ENCODE peak calls at places on chromosomes 4 and X, in eight cellular contexts. One of them, this sample, is unnamed.

GRCh38 chr4:24729041-24729730 is 66.2 kb upstream of the SOD3 start:
- DNase-seq in stimulated activated CD4-positive, alpha-beta T cell treated with anti-CD3 and anti-CD28 coated beads, Interleukin-15, amount 100 ng/mL, for 1 hour: no peak
- DNase-seq in skeletal muscle cell: no peak
- DNase-seq in cardiac muscle cell: no peak
- DNase-seq in frontal cortex: no peak
- DNase-seq in stimulated activated CD8-positive, alpha-beta memory T cell treated with anti-CD3 and anti-CD28 coated beads, Interleukin-4, amount 100 ng/mL, for 4 hours: no peak
- DNase-seq in KG1: no peak
- DNase-seq in colonic mucosa: no peak
- DNase-seq in this sample: no peak

GRCh38 chrX:26234177-26234576 is 18.2 kb downstream of the MAGEB5 start:
- DNase-seq in stimulated activated CD4-positive, alpha-beta T cell treated with anti-CD3 and anti-CD28 coated beads, Interleukin-15, amount 100 ng/mL, for 1 hour: no peak
- DNase-seq in skeletal muscle cell: no peak
- DNase-seq in cardiac muscle cell: no peak
- DNase-seq in frontal cortex: no peak
- DNase-seq in stimulated activated CD8-positive, alpha-beta memory T cell treated with anti-CD3 and anti-CD28 coated beads, Interleukin-4, amount 100 ng/mL, for 4 hours: no peak
- DNase-seq in KG1: no peak
- DNase-seq in colonic mucosa: no peak
- DNase-seq in this sample: no peak

GRCh38 chr4:20960291-20960690 is 260.0 kb downstream of the PACRGL start:
- DNase-seq in stimulated activated CD4-positive, alpha-beta T cell treated with anti-CD3 and anti-CD28 coated beads, Interleukin-15, amount 100 ng/mL, for 1 hour: no peak
- DNase-seq in skeletal muscle cell: no peak
- DNase-seq in cardiac muscle cell: no peak
- DNase-seq in frontal cortex: no peak
- DNase-seq in stimulated activated CD8-positive, alpha-beta memory T cell treated with anti-CD3 and anti-CD28 coated beads, Interleukin-4, amount 100 ng/mL, for 4 hours: no peak
- DNase-seq in KG1: no peak
- DNase-seq in colonic mucosa: no peak
- DNase-seq in this sample: no peak

GRCh38 chr4:170004656-170005250 is 21.4 kb downstream of the MFAP3L start:
- DNase-seq in stimulated activated CD4-positive, alpha-beta T cell treated with anti-CD3 and anti-CD28 coated beads, Interleukin-15, amount 100 ng/mL, for 1 hour: no peak
- DNase-seq in skeletal muscle cell: no peak
- DNase-seq in cardiac muscle cell: no peak
- DNase-seq in frontal cortex: no peak
- DNase-seq in stimulated activated CD8-positive, alpha-beta memory T cell treated with anti-CD3 and anti-CD28 coated beads, Interleukin-4, amount 100 ng/mL, for 4 hours: no peak
- DNase-seq in KG1: no peak
- DNase-seq in colonic mucosa: no peak
- DNase-seq in this sample: no peak

GRCh38 chrX:104310084-104310483 is 55.4 kb upstream of the ESX1 start:
- DNase-seq in stimulated activated CD4-positive, alpha-beta T cell treated with anti-CD3 and anti-CD28 coated beads, Interleukin-15, amount 100 ng/mL, for 1 hour: no peak
- DNase-seq in skeletal muscle cell: no peak
- DNase-seq in cardiac muscle cell: no peak
- DNase-seq in frontal cortex: peak; percentile 1
- DNase-seq in stimulated activated CD8-positive, alpha-beta memory T cell treated with anti-CD3 and anti-CD28 coated beads, Interleukin-4, amount 100 ng/mL, for 4 hours: no peak
- DNase-seq in KG1: no peak
- DNase-seq in colonic mucosa: no peak
- DNase-seq in this sample: no peak

GRCh38 chrX:11791090-11791489 is 33.1 kb downstream of the MSL3 start:
- DNase-seq in stimulated activated CD4-positive, alpha-beta T cell treated with anti-CD3 and anti-CD28 coated beads, Interleukin-15, amount 100 ng/mL, for 1 hour: no peak
- DNase-seq in skeletal muscle cell: no peak
- DNase-seq in cardiac muscle cell: no peak
- DNase-seq in frontal cortex: no peak
- DNase-seq in stimulated activated CD8-positive, alpha-beta memory T cell treated with anti-CD3 and anti-CD28 coated beads, Interleukin-4, amount 100 ng/mL, for 4 hours: no peak
- DNase-seq in KG1: no peak
- DNase-seq in colonic mucosa: no peak
- DNase-seq in this sample: peak; percentile 5

GRCh38 chr4:156888762-156889161 is 82.8 kb downstream of the PDGFC start:
- DNase-seq in stimulated activated CD4-positive, alpha-beta T cell treated with anti-CD3 and anti-CD28 coated beads, Interleukin-15, amount 100 ng/mL, for 1 hour: no peak
- DNase-seq in skeletal muscle cell: peak; percentile 66
- DNase-seq in cardiac muscle cell: no peak
- DNase-seq in frontal cortex: no peak
- DNase-seq in stimulated activated CD8-positive, alpha-beta memory T cell treated with anti-CD3 and anti-CD28 coated beads, Interleukin-4, amount 100 ng/mL, for 4 hours: no peak
- DNase-seq in KG1: no peak
- DNase-seq in colonic mucosa: no peak
- DNase-seq in this sample: no peak

GRCh38 chr4:142721187-142721586 is 124.9 kb downstream of the INPP4B start:
- DNase-seq in stimulated activated CD4-positive, alpha-beta T cell treated with anti-CD3 and anti-CD28 coated beads, Interleukin-15, amount 100 ng/mL, for 1 hour: no peak
- DNase-seq in skeletal muscle cell: no peak
- DNase-seq in cardiac muscle cell: no peak
- DNase-seq in frontal cortex: no peak
- DNase-seq in stimulated activated CD8-positive, alpha-beta memory T cell treated with anti-CD3 and anti-CD28 coated beads, Interleukin-4, amount 100 ng/mL, for 4 hours: no peak
- DNase-seq in KG1: no peak
- DNase-seq in colonic mucosa: no peak
- DNase-seq in this sample: no peak

GRCh38 chr4:1239141-1239948 is 9.6 kb downstream of the CTBP1 start:
- DNase-seq in stimulated activated CD4-positive, alpha-beta T cell treated with anti-CD3 and anti-CD28 coated beads, Interleukin-15, amount 100 ng/mL, for 1 hour: no peak
- DNase-seq in skeletal muscle cell: no peak
- DNase-seq in cardiac muscle cell: no peak
- DNase-seq in frontal cortex: no peak
- DNase-seq in stimulated activated CD8-positive, alpha-beta memory T cell treated with anti-CD3 and anti-CD28 coated beads, Interleukin-4, amount 100 ng/mL, for 4 hours: no peak
- DNase-seq in KG1: no peak
- DNase-seq in colonic mucosa: no peak
- DNase-seq in this sample: no peak

This sample was measured in T47D.